ENCODE peak calls at places on chromosomes 11 and 22, in nine cellular contexts. H is ovary; A is pancreas; F is mucosa of descending colon; J is transverse colon; I is kidney; D is CD8-positive, alpha-beta memory T cell; Z is H1; R is ascending aorta. C is an unnamed sample.

GRCh38 chr11:84720706-84721402 is 906.3 kb downstream of the DLG2 start:
- DNase-seq in H (peak), A (peak), F (peak), J (peak), I (peak), D (no peak), Z (no peak), R (peak), C (peak)

GRCh38 chr11:18046116-18046777 is at the start of gene TPH1:
- DNase-seq in H (peak), A (peak), F (peak), J (peak), I (peak), D (no peak), Z (peak), R (peak), C (peak)

GRCh38 chr22:46362934-46363515 is 27.5 kb downstream of the TRMU start:
- DNase-seq in H (no peak), A (no peak), F (peak), J (peak), I (no peak), D (no peak), Z (no peak), R (no peak), C (no peak)

GRCh38 chr11:10495464-10495786 is 40.4 kb downstream of the AMPD3 start:
- DNase-seq in H (peak), A (no peak), F (no peak), J (no peak), I (no peak), D (no peak), Z (no peak), R (peak), C (no peak)

GRCh38 chr11:890794-891600 is 19.6 kb downstream of the CHID1 start:
- DNase-seq in H (no peak), A (no peak), F (no peak), J (no peak), I (no peak), D (no peak), Z (no peak), R (no peak), C (no peak)

GRCh38 chr22:29154364-29155048 is 51.2 kb upstream of the EMID1 start:
- DNase-seq in H (peak), A (peak), F (peak), J (peak), I (peak), D (peak), Z (peak), R (peak), C (peak)

GRCh38 chr11:128840137-128840536 is 27.0 kb downstream of the KCNJ1 start:
- DNase-seq in H (no peak), A (no peak), F (no peak), J (no peak), I (no peak), D (no peak), Z (no peak), R (no peak), C (no peak)

GRCh38 chr11:101436511-101437142 is 147.2 kb downstream of the TRPC6 start:
- DNase-seq in H (peak), A (peak), F (no peak), J (peak), I (no peak), D (no peak), Z (no peak), R (peak), C (peak)

GRCh38 chr11:78420255-78420764 is 2.7 kb upstream of the GAB2 start:
- DNase-seq in H (peak), A (peak), F (peak), J (peak), I (peak), D (peak), Z (no peak), R (peak), C (peak)

GRCh38 chr11:2327032-2327431 is 25.2 kb downstream of the TSPAN32 start:
- DNase-seq in H (no peak), A (no peak), F (no peak), J (no peak), I (peak), D (no peak), Z (no peak), R (no peak), C (no peak)

GRCh38 chr11:111982019-111982464 is 43.2 kb upstream of the DLAT start:
- DNase-seq in H (peak), A (peak), F (peak), J (peak), I (no peak), D (peak), Z (peak), R (no peak), C (peak)
- H3K4me3 ChIP-seq in H (no peak), A (peak), F (no peak), J (peak), I (peak), D (no peak), Z (no peak), R (no peak), C (no peak)

GRCh38 chr11:119338946-119339580 is 1.6 kb downstream of the C1QTNF5 start:
- DNase-seq in H (no peak), A (no peak), F (no peak), J (no peak), I (peak), D (no peak), Z (no peak), R (no peak), C (no peak)
- H3K4me3 ChIP-seq in H (peak), A (no peak), F (no peak), J (peak), I (peak), D (no peak), Z (peak), R (peak), C (peak)

DNA sequence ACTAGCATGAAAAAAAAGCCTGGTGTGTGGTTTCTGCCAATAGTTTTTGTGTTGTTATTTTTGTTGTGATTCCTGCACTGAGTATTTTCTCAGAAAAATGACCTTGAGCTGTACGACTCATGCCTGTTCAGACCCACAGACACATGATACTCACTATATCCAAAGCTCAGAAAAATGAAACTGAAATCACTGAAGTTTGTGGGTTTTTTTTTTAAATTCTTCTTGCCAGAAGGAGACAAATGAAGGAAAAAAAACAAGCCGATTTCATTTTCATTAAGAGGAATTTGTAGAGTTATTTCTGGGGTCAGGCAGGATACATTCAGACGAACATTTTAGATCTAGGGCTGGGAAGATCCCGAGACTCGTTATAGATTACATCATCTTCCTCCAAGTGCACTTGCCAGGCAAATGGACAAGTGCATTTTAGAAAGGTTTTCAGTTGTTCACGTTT is 60.4 kb downstream of the BMAL1 start:
- DNase-seq in H (no peak), A (no peak), F (no peak), J (no peak), I (no peak), D (no peak), Z (no peak), R (no peak), C (no peak)
- H3K4me3 ChIP-seq in H (peak), A (no peak), F (no peak), J (no peak), I (peak), D (no peak), Z (no peak), R (peak), C (no peak)

DNA sequence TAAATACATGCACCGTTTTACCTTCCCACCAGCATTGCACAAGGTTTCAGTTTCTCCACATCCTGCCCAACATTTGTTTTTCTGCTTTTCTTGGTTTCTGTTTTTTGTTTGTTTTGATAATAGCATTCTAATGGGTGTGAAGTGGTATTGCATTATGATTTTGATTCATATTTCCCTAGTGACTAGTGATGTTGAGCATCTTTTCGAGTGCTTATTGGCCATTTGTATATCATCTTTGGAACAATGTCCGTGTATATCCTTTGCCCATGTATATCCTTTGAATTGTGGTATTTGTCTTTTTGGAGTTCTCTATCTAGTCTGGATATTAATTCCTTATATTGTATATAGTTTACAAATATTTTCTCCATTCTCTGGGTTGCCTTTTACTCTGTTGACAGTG is 2914.8 kb upstream of the OR11H1 start:
- DNase-seq in H (no peak), A (no peak), F (no peak), J (no peak), I (no peak), D (no peak), Z (no peak), R (no peak), C (no peak)
- H3K4me3 ChIP-seq in H (no peak), A (no peak), F (no peak), J (no peak), I (no peak), D (no peak), Z (no peak), R (no peak), C (no peak)

GRCh38 chr11:46298699-46299424 is 21.4 kb downstream of the CREB3L1 start:
- DNase-seq in H (no peak), A (no peak), F (no peak), J (no peak), I (no peak), D (no peak), Z (no peak), R (no peak), C (no peak)

GRCh38 chr11:46295996-46296519 is 18.6 kb downstream of the CREB3L1 start:
- DNase-seq in H (no peak), A (no peak), F (no peak), J (no peak), I (peak), D (no peak), Z (no peak), R (no peak), C (no peak)

GRCh38 chr11:46295312-46295995 is 18.0 kb downstream of the CREB3L1 start:
- DNase-seq in H (peak), A (peak), F (peak), J (peak), I (peak), D (peak), Z (peak), R (peak), C (peak)

GRCh38 chr11:46294365-46295309 is 17.2 kb downstream of the CREB3L1 start:
- DNase-seq in H (peak), A (no peak), F (no peak), J (no peak), I (peak), D (no peak), Z (peak), R (no peak), C (peak)

GRCh38 chr11:46296520-46297448 is 19.3 kb downstream of the CREB3L1 start:
- DNase-seq in H (peak), A (no peak), F (no peak), J (no peak), I (peak), D (no peak), Z (peak), R (no peak), C (peak)
- H3K4me3 ChIP-seq in H (peak), A (no peak), F (no peak), J (no peak), I (no peak), D (no peak), Z (peak), R (peak), C (no peak)

DNA sequence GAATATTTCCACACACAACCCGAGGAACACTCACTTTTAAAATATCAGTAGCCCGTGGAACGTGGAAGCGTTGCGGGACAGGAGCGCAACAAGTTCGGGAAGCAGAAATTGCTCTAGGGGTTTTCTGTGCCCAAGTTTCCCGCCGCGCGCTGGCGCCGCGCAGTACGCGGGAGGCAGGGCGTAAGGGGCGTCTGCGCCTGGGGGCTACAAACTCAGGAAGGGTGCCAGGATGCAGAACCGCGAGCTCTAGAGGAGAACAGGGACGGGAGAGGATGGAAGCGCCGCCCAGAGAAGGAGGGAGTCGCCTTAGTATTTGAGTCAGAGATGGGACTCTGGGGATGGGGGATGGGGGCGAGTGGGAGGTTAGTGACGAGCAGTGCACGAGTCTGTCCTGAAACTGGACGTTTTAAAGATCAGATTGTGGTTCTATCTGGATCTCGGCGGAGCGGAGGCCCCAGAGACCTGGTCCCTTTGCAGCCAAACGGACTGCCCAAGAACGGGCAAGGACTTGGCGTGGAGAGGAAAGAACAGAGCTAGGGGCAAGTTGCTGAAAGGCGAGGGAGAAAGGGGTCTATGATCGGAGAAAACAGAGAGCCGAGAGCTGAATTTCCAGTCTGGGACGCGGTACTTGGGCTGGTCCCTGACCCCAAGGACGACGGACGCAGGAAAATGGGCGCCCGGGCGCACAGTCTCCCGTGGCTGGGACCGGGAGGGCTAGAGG is 4.7 kb downstream of the BSX start:
- DNase-seq in H (no peak), A (no peak), F (no peak), J (no peak), I (no peak), D (no peak), Z (no peak), R (no peak), C (no peak)
- H3K4me3 ChIP-seq in H (no peak), A (no peak), F (no peak), J (no peak), I (no peak), D (no peak), Z (peak), R (peak), C (no peak)

GRCh38 chr11:27388869-27389268 is 25.9 kb upstream of the CCDC34 start:
- DNase-seq in H (no peak), A (no peak), F (no peak), J (no peak), I (no peak), D (no peak), Z (no peak), R (no peak), C (no peak)

GRCh38 chr11:27385245-27385644 is 22.2 kb upstream of the CCDC34 start:
- DNase-seq in H (no peak), A (no peak), F (no peak), J (no peak), I (no peak), D (no peak), Z (no peak), R (peak), C (no peak)

GRCh38 chr11:27388001-27388400 is 25.0 kb upstream of the CCDC34 start:
- DNase-seq in H (no peak), A (no peak), F (no peak), J (no peak), I (no peak), D (no peak), Z (no peak), R (no peak), C (no peak)

GRCh38 chr11:27386176-27386575 is 23.2 kb upstream of the CCDC34 start:
- DNase-seq in H (no peak), A (no peak), F (no peak), J (no peak), I (no peak), D (no peak), Z (no peak), R (no peak), C (no peak)

DNA sequence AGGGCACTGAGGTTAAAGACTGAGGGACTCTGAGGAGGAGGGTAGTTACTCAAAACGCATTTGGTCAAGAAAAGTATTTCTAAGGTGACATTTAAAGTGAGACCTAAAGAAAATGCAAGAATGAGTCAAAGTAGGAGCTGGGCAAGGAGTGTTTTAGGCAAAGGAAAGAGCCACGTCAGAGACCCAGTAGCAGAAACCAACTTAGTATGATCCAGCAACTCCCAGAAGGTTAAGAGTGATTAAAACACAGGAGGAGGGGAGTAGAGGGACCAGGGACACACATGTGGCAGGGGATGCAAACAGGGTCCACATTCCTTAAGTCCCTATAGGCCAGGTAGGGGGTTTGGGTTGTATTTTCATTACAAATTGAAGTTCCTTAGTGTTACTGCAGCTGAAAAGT is 24.3 kb upstream of the CCDC34 start:
- DNase-seq in H (no peak), A (no peak), F (no peak), J (no peak), I (no peak), D (no peak), Z (no peak), R (no peak), C (no peak)
- H3K4me3 ChIP-seq in H (no peak), A (no peak), F (no peak), J (no peak), I (no peak), D (no peak), Z (no peak), R (no peak), C (no peak)

DNA sequence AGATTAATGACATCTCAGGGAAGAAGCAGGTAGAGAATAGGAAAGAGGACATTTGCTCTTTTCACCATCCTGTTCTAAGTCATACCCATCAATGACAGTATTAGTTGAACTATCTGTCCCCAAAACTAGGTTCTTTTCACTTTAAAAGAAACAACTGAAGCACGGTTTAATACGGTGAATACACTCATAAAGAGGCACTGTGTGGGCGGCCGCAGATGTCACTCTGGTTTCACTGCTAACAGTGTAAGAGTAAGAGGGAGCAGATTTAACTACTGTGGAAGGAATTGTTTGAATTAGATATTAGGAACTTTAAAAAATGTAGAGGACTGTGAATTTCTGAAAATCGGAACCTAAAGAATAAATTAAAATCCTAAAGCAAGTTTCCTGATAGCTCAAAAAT is 49.5 kb downstream of the VSIG10L2 start:
- DNase-seq in H (no peak), A (no peak), F (no peak), J (no peak), I (no peak), D (no peak), Z (no peak), R (no peak), C (no peak)
- H3K4me3 ChIP-seq in H (no peak), A (no peak), F (no peak), J (no peak), I (no peak), D (no peak), Z (no peak), R (no peak), C (no peak)

DNA sequence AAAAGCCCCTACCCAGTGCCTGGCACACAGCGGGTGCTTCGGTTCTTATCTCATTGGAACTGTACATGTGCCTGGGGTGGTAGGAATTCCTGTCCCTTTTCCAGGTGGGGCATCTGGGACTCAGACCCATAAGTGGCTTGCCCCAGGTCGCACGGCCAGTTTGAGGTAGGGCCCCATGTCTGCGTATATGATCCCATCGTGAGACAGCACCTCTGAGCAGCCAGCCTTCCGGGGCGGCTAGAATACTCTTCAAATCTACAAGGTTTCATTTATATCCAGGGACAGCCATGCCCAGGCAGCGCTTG is 33.4 kb upstream of the SMIM38 start:
- DNase-seq in H (no peak), A (no peak), F (no peak), J (no peak), I (no peak), D (no peak), Z (no peak), R (no peak), C (no peak)
- H3K4me3 ChIP-seq in H (no peak), A (no peak), F (no peak), J (no peak), I (no peak), D (no peak), Z (no peak), R (no peak), C (no peak)

C was measured in testis.